ENCODE peak calls at places on chromosomes 11 and 22, in seven cellular contexts. D, U, V, T, Z, F and H are unnamed samples.
A peak's percentile ranks its signal among the peaks of the same experiment; 100 is the strongest.

GRCh38 chr22:31281733-31282132 is 10.6 kb downstream of the PIK3IP1 start:
- DNase-seq in V (no peak), Z (no peak), U (no peak), F (no peak), D (no peak), T (no peak), H (no peak)

GRCh38 chr11:68804786-68805185 is 36.9 kb downstream of the CPT1A start:
- DNase-seq in U (no peak), Z (no peak), F (no peak), T (no peak), V (no peak), D (no peak), H (no peak)

GRCh38 chr11:57402188-57403066 is 12.0 kb upstream of the PRG2 start:
- DNase-seq in T (no peak), Z (no peak), U (no peak), D (no peak), F (no peak), V (peak; percentile 47), H (peak; percentile 9)

GRCh38 chr11:131977854-131978253 is 607.4 kb downstream of the NTM start:
- DNase-seq in Z (peak; percentile 43), U (no peak), T (no peak), V (peak; percentile 59), D (no peak), F (no peak), H (no peak)

GRCh38 chr22:42399315-42400271 is 32.6 kb downstream of the NFAM1 start:
- DNase-seq in Z (no peak), F (no peak), T (no peak), U (peak; percentile 87), D (peak; percentile 22), V (no peak), H (peak; percentile 3)

GRCh38 chr11:118343981-118344521 is at the start of gene CD3G:
- DNase-seq in Z (no peak), T (no peak), U (peak; percentile 84), V (no peak), D (no peak), F (no peak), H (no peak)

GRCh38 chr11:80163011-80163410 is 722.2 kb upstream of the TENM4 start:
- DNase-seq in T (no peak), U (no peak), D (no peak), Z (no peak), V (peak; percentile 42), F (no peak), H (no peak)

GRCh38 chr22:24434472-24435322 is 7.3 kb downstream of the ADORA2A start:
- DNase-seq in Z (no peak), U (peak; percentile 92), V (no peak), F (no peak), T (no peak), D (no peak), H (peak; percentile 80)

GRCh38 chr11:134385774-134386565 is 26.1 kb downstream of the B3GAT1 start:
- DNase-seq in U (no peak), D (peak; percentile 29), F (no peak), Z (no peak), T (no peak), V (no peak), H (no peak)

GRCh38 chr11:75924966-75925784 is 110.2 kb downstream of the UVRAG start:
- DNase-seq in Z (no peak), V (peak; percentile 16), F (peak; percentile 26), D (peak; percentile 46), U (no peak), T (no peak), H (no peak)

GRCh38 chr11:126355926-126356897 is 726 bp downstream of the ST3GAL4 start:
- DNase-seq in Z (no peak), T (peak; percentile 66), F (no peak), D (peak; percentile 69), U (peak; percentile 85), V (peak; percentile 25), H (peak; percentile 39)

DNA sequence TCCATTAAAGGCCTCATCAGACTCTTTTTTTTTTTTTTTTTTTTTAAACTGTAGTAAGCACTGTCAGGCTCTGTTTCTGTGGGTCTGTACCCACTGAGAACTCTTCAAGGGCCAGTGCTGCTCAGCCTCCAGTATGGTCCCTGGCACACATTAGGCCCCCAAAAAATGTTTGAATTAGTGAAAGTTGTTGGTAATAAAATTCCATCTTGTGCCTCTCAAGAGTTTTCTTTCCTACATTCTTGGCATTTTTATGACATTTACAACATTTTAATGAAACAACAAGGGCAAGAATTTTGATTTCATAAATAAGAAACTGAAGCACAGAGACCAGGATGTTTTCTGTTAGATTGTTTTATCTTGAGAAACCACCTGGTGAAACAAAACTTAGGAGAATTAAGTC is 104.3 kb downstream of the TEAD1 start:
- DNase-seq in F (no peak), Z (no peak), D (no peak), T (no peak), V (no peak), U (no peak), H (no peak)
- H3K27ac ChIP-seq in F (no peak overlapping the region), Z (peak overlapping the region; percentile 31), D (no peak overlapping the region), T (no peak overlapping the region), V (no peak overlapping the region), U (no peak overlapping the region), H (no peak overlapping the region)

GRCh38 chr11:95042906-95043305 is 6.3 kb upstream of the KDM4F start:
- DNase-seq in D (no peak), T (no peak), Z (no peak), F (no peak), U (no peak), V (no peak), H (no peak)
- H3K27ac ChIP-seq in D (no peak overlapping the region), T (no peak overlapping the region), Z (no peak overlapping the region), F (no peak overlapping the region), U (no peak overlapping the region), V (no peak overlapping the region), H (no peak overlapping the region)

GRCh38 chr11:66365166-66365565 is 6.4 kb downstream of the SLC29A2 start:
- DNase-seq in F (no peak), D (no peak), Z (no peak), T (no peak), V (no peak), U (peak; percentile 45), H (no peak)

GRCh38 chr11:66368484-66368883 is 3.1 kb downstream of the SLC29A2 start:
- DNase-seq in U (peak; percentile 65), F (no peak), T (no peak), V (no peak), Z (no peak), D (no peak), H (no peak)

GRCh38 chr11:66367561-66368312 is 3.8 kb downstream of the SLC29A2 start:
- DNase-seq in V (no peak), D (no peak), F (no peak), T (no peak), Z (no peak), U (peak; percentile 72), H (no peak)

GRCh38 chr11:66365711-66366619 is 5.6 kb downstream of the SLC29A2 start:
- DNase-seq in V (no peak), Z (no peak), T (no peak), D (no peak), U (peak; percentile 66), F (no peak), H (no peak)

DNA sequence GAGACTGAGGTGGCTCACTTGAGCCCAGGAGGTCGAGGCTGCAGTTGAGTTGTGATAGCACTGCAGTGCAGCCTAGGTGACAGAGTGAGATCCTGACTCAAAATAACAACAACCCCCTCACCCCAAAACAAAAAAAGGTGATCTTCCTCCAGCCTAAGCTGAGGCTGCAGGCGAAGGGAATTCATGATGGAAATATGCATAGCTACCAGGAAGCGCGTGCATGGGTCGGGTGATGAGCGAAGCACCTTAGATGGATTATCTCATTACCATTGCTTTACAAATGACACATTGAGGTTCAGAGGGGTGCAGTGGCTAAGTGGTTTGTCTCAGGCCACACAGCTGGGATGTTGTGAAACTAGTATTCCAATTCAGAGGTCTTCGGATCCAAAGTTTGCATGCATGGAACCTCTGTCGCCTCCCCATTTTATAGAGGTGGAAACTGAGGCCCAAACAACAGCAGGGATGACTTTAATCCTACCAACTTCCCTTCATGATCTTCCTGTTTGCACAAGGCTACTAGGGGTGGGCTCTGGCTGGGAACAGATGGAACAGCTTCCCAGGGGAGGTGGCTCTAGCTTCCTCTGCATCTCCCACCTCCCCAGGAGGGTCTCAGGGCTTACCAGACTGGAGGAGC is 4.6 kb downstream of the SLC29A2 start:
- DNase-seq in Z (no peak), T (no peak), V (no peak), F (no peak), D (no peak), U (peak; percentile 17), H (no peak)
- H3K27ac ChIP-seq in Z (no peak overlapping the region), T (no peak overlapping the region), V (peak overlapping the region; percentile 85), F (no peak overlapping the region), D (no peak overlapping the region), U (no peak overlapping the region), H (no peak overlapping the region)

GRCh38 chr22:41177626-41178424 is 27.3 kb upstream of the L3MBTL2 start:
- DNase-seq in V (no peak), D (peak; percentile 14), Z (no peak), T (no peak), U (no peak), F (no peak), H (no peak)

GRCh38 chr22:41184679-41185078 is 20.4 kb upstream of the L3MBTL2 start:
- DNase-seq in V (no peak), F (no peak), U (no peak), Z (no peak), T (no peak), D (no peak), H (no peak)

GRCh38 chr22:41180926-41181325 is 24.2 kb upstream of the L3MBTL2 start:
- DNase-seq in Z (no peak), T (no peak), U (no peak), D (no peak), F (no peak), V (no peak), H (no peak)

GRCh38 chr22:41178425-41178975 is 26.6 kb upstream of the L3MBTL2 start:
- DNase-seq in T (no peak), Z (no peak), F (peak; percentile 33), V (no peak), U (no peak), D (peak; percentile 48), H (no peak)

DNA sequence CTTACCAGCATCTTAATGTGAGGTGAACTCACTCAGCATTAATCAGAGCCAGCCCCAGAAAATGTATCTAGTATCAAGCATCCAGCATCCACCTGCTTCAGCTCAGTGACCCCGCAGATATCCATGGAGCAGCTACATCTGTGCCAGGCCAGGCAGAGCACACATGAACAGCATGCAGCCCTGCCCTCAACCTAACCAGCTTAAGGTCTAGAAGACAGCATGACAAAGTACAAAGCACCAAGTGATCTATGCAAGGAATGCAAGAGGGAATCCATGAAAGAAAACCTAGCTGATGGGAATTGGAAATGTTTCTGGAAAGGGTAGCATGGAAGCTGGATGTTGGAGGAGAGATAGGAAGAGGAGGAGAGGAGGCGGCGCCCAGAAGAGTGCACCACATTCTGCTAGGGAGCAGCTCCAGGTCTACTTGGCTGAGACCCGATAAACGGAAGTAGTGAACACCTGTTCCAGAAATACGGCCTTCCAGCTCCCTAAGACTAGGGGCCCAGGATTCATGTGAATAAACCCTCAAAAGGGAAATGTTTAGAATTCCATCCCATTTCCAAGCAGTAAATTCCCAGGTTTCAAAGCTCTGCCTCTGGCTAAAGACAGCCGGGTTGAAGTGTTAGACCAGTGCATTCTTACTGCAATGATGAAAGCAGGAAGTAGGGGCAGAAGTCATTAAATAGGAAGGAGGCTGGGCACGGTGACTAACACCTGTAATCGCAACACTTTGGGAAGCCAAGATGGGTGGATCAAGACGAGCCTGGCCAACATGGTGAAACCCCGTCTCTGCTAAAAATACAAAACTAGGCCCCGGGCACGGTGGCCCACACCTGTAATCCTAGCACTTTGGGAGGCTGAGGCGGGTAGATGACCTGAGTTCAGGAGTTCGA is 23.5 kb upstream of the L3MBTL2 start:
- DNase-seq in D (no peak), F (peak; percentile 26), Z (no peak), T (no peak), V (peak; percentile 48), U (no peak), H (peak; percentile 68)
- H3K27ac ChIP-seq in D (no peak overlapping the region), F (no peak overlapping the region), Z (no peak overlapping the region), T (no peak overlapping the region), V (peak overlapping the region; percentile 66), U (peak overlapping the region; percentile 14), H (peak overlapping the region; percentile 44)